ENCODE peak calls at places on chromosomes 1 and 21, in six cellular contexts. One of them, this sample, is unnamed.
A peak's percentile ranks its signal among the peaks of the same experiment; 100 is the strongest.

GRCh38 chr1:246597340-246597739 is 31.1 kb downstream of the CNST start:
- DNase-seq in HepG2: peak; percentile 18
- DNase-seq in SK-N-SH: no peak
- DNase-seq in HL-60: no peak
- DNase-seq in K562: no peak
- DNase-seq in H1: no peak
- DNase-seq in this sample: no peak

GRCh38 chr1:40694353-40694874 is 2.9 kb downstream of the NFYC start:
- DNase-seq in HepG2: no peak
- DNase-seq in H1: no peak
- DNase-seq in HL-60: no peak
- DNase-seq in K562: no peak
- DNase-seq in SK-N-SH: no peak
- DNase-seq in this sample: no peak

GRCh38 chr1:230299148-230300006 is 126.8 kb downstream of the PGBD5 start:
- DNase-seq in K562: no peak
- DNase-seq in HepG2: peak; percentile 82
- DNase-seq in SK-N-SH: no peak
- DNase-seq in HL-60: no peak
- DNase-seq in H1: no peak
- DNase-seq in this sample: no peak

GRCh38 chr21:24436236-24436635 is 1171.0 kb downstream of the MRPL39 start:
- DNase-seq in HepG2: no peak
- DNase-seq in H1: no peak
- DNase-seq in SK-N-SH: no peak
- DNase-seq in HL-60: no peak
- DNase-seq in K562: no peak
- DNase-seq in this sample: no peak

GRCh38 chr1:230268371-230269170 is 157.6 kb downstream of the PGBD5 start:
- DNase-seq in H1: peak; percentile 65
- DNase-seq in HL-60: no peak
- DNase-seq in HepG2: peak; percentile 56
- DNase-seq in SK-N-SH: peak; percentile 90
- DNase-seq in K562: peak; percentile 49
- DNase-seq in this sample: no peak

GRCh38 chr1:229171934-229172333 is 99.0 kb upstream of the RAB4A start:
- DNase-seq in HL-60: no peak
- DNase-seq in HepG2: no peak
- DNase-seq in K562: no peak
- DNase-seq in H1: no peak
- DNase-seq in SK-N-SH: no peak
- DNase-seq in this sample: no peak

GRCh38 chr1:11365744-11366387 is 92.9 kb downstream of the UBIAD1 start:
- DNase-seq in HepG2: no peak
- DNase-seq in H1: no peak
- DNase-seq in K562: peak; percentile 57
- DNase-seq in SK-N-SH: no peak
- DNase-seq in HL-60: no peak
- DNase-seq in this sample: no peak

GRCh38 chr1:243525085-243525487 is 269.2 kb downstream of the SDCCAG8 start:
- DNase-seq in H1: no peak
- DNase-seq in SK-N-SH: no peak
- DNase-seq in HepG2: peak; percentile 13
- DNase-seq in K562: no peak
- DNase-seq in HL-60: no peak
- DNase-seq in this sample: no peak

GRCh38 chr1:31848381-31848897 is 32.6 kb upstream of the SPOCD1 start:
- DNase-seq in HepG2: no peak
- DNase-seq in H1: no peak
- DNase-seq in HL-60: no peak
- DNase-seq in SK-N-SH: no peak
- DNase-seq in K562: no peak
- DNase-seq in this sample: no peak

GRCh38 chr1:87513270-87513669 is 184.6 kb downstream of the LMO4 start:
- DNase-seq in H1: no peak
- DNase-seq in SK-N-SH: no peak
- DNase-seq in HL-60: no peak
- DNase-seq in K562: no peak
- DNase-seq in HepG2: no peak
- DNase-seq in this sample: no peak

GRCh38 chr1:66364578-66365391 is 169.2 kb upstream of the SGIP1 start:
- DNase-seq in HL-60: no peak
- DNase-seq in HepG2: no peak
- DNase-seq in SK-N-SH: no peak
- DNase-seq in K562: no peak
- DNase-seq in H1: no peak
- DNase-seq in this sample: no peak

GRCh38 chr1:201183728-201184127 is 6.9 kb upstream of the IGFN1 start:
- DNase-seq in K562: no peak
- DNase-seq in H1: no peak
- DNase-seq in SK-N-SH: no peak
- DNase-seq in HepG2: no peak
- DNase-seq in HL-60: no peak
- DNase-seq in this sample: no peak

GRCh38 chr1:50542362-50542761 is 119.1 kb upstream of the DMRTA2 start:
- DNase-seq in H1: no peak
- DNase-seq in SK-N-SH: peak; percentile 37
- DNase-seq in HepG2: no peak
- DNase-seq in HL-60: no peak
- DNase-seq in K562: no peak
- DNase-seq in this sample: no peak

GRCh38 chr1:64938991-64939390 is 27.4 kb downstream of the JAK1 start:
- DNase-seq in SK-N-SH: no peak
- DNase-seq in K562: no peak
- DNase-seq in HL-60: no peak
- DNase-seq in HepG2: no peak
- DNase-seq in H1: no peak
- DNase-seq in this sample: no peak

GRCh38 chr1:221911714-221912113 is 169.8 kb upstream of the DUSP10 start:
- DNase-seq in K562: no peak
- DNase-seq in H1: no peak
- DNase-seq in HepG2: no peak
- DNase-seq in SK-N-SH: no peak
- DNase-seq in HL-60: no peak
- DNase-seq in this sample: peak; percentile 11

GRCh38 chr1:248800459-248800858 is 25.3 kb downstream of the SH3BP5L start:
- DNase-seq in HL-60: no peak
- DNase-seq in SK-N-SH: no peak
- DNase-seq in H1: no peak
- DNase-seq in K562: no peak
- DNase-seq in HepG2: no peak
- DNase-seq in this sample: peak; percentile 20

GRCh38 chr21:35294231-35294898 is 245.3 kb upstream of the RUNX1 start:
- DNase-seq in HepG2: no peak
- DNase-seq in K562: no peak
- DNase-seq in HL-60: no peak
- DNase-seq in H1: no peak
- DNase-seq in SK-N-SH: no peak
- DNase-seq in this sample: no peak

GRCh38 chr1:183048087-183049085 is 25.2 kb downstream of the LAMC1 start:
- DNase-seq in H1: no peak
- DNase-seq in K562: no peak
- DNase-seq in HepG2: no peak
- DNase-seq in HL-60: no peak
- DNase-seq in SK-N-SH: no peak
- DNase-seq in this sample: peak; percentile 78

GRCh38 chr1:153592706-153593105 is 20.2 kb downstream of the S100A16 start:
- DNase-seq in HL-60: no peak
- DNase-seq in K562: no peak
- DNase-seq in H1: no peak
- DNase-seq in HepG2: no peak
- DNase-seq in SK-N-SH: no peak
- DNase-seq in this sample: no peak

GRCh38 chr21:14687277-14687642 is 141.1 kb upstream of the SAMSN1 start:
- DNase-seq in K562: no peak
- DNase-seq in HepG2: no peak
- DNase-seq in H1: no peak
- DNase-seq in SK-N-SH: no peak
- DNase-seq in HL-60: peak; percentile 43
- DNase-seq in this sample: peak; percentile 71

GRCh38 chr1:205805082-205805711 is 7.8 kb downstream of the SLC41A1 start:
- DNase-seq in H1: no peak
- DNase-seq in HL-60: no peak
- DNase-seq in HepG2: no peak
- DNase-seq in SK-N-SH: no peak
- DNase-seq in K562: no peak
- DNase-seq in this sample: no peak

GRCh38 chr1:39268112-39268581 is 63.7 kb downstream of the MACF1 start:
- DNase-seq in HL-60: no peak
- DNase-seq in K562: no peak
- DNase-seq in HepG2: no peak
- DNase-seq in SK-N-SH: no peak
- DNase-seq in H1: no peak
- DNase-seq in this sample: no peak

GRCh38 chr1:39270368-39270767 is 65.9 kb downstream of the MACF1 start:
- DNase-seq in K562: no peak
- DNase-seq in HepG2: no peak
- DNase-seq in HL-60: no peak
- DNase-seq in H1: no peak
- DNase-seq in SK-N-SH: no peak
- DNase-seq in this sample: no peak

GRCh38 chr1:39268906-39269305 is 64.4 kb downstream of the MACF1 start:
- DNase-seq in HepG2: no peak
- DNase-seq in SK-N-SH: no peak
- DNase-seq in K562: no peak
- DNase-seq in HL-60: no peak
- DNase-seq in H1: peak; percentile 62
- DNase-seq in this sample: no peak

GRCh38 chr1:39269349-39269748 is 64.9 kb downstream of the MACF1 start:
- DNase-seq in K562: no peak
- DNase-seq in SK-N-SH: no peak
- DNase-seq in HL-60: no peak
- DNase-seq in HepG2: no peak
- DNase-seq in H1: no peak
- DNase-seq in this sample: no peak

DNA sequence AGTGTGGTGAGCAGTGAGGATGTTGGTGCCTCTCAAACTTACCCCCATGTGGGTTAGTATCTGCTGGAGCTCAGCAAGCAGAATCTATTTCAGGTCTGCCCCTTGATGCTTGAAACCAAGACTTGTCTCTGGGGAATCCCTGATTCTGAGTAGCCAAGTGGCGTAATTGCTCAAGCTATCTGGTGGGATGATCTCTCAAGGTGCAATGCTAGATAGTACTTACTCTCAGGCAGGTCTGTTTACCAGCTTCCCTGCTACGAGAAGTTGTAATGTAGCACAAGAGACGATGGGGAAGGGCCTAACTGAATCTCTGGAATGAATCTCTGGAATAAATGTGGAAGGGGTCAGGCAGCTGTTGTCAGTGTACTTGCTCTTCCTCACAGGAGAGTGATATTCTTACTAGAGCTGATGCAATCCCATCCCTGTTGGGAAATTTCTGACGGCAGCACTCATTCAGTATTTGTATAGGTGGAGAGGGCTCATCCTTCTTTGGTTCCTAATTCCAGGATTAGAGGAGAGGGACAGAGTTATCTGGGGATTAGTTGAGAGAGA is 65.4 kb downstream of the MACF1 start:
- DNase-seq in HL-60: no peak
- DNase-seq in SK-N-SH: no peak
- DNase-seq in K562: no peak
- DNase-seq in H1: no peak
- DNase-seq in HepG2: peak; percentile 36
- DNase-seq in this sample: peak; percentile 92
- TF ChIP-seq GABPA in HL-60: no peak
- TF ChIP-seq GABPA in SK-N-SH: no peak
- TF ChIP-seq GABPA in K562: no peak
- TF ChIP-seq GABPA in H1: no peak
- TF ChIP-seq GABPA in HepG2: no peak
- TF ChIP-seq GABPA in this sample: no peak

DNA sequence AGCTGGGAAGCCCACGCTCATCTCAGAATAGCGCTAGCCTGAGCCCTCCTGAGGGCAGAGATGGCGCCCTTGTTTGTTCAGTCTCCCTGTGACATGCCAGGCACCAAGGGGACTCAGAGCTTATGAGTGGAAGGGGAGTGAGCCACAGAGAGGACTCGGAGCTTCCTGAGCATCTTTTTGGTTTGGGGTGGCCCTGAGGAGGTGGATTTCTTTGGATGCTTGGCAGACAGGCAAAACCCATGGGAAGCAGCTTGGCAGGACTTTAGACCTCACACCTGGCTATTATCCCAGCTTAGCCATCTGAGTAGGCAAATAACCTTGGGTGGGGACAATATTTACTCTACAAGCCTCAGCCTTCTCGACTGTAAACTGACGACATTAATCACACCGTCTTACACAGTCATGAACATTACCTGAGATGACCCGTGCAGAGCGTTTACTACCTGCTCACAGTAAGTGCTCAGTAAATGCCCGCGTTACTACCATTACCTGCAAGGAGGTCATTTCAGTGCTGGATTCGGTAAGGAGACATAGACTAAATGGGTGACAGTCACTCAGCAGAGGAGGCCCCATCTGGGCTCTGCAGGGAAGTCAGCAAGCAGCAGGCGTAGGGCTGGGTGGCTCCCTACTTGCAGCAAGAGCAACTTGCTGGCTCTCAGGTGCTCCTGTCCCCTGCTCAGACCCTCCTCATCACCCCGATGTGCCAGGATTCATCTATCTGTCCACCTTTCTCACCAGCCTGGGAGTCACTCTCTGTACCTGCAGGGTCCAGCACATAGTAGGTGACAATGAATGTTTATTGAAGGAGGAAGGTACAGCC is 54.9 kb downstream of the KLHDC7A start:
- DNase-seq in HL-60: no peak
- DNase-seq in HepG2: no peak
- DNase-seq in SK-N-SH: no peak
- DNase-seq in K562: no peak
- DNase-seq in H1: peak; percentile 38
- DNase-seq in this sample: no peak
- TF ChIP-seq GABPA in HL-60: no peak
- TF ChIP-seq GABPA in HepG2: no peak
- TF ChIP-seq GABPA in SK-N-SH: no peak
- TF ChIP-seq GABPA in K562: no peak
- TF ChIP-seq GABPA in H1: no peak
- TF ChIP-seq GABPA in this sample: no peak

GRCh38 chr1:101259744-101260148 is 22.9 kb downstream of the S1PR1 start:
- DNase-seq in HepG2: no peak
- DNase-seq in K562: no peak
- DNase-seq in H1: no peak
- DNase-seq in SK-N-SH: no peak
- DNase-seq in HL-60: peak; percentile 60
- DNase-seq in this sample: no peak
- TF ChIP-seq GABPA in HepG2: no peak
- TF ChIP-seq GABPA in K562: no peak
- TF ChIP-seq GABPA in H1: no peak
- TF ChIP-seq GABPA in SK-N-SH: no peak
- TF ChIP-seq GABPA in HL-60: no peak
- TF ChIP-seq GABPA in this sample: no peak

GRCh38 chr21:46104104-46104503 is 6.2 kb downstream of the COL6A2 start:
- DNase-seq in K562: no peak
- DNase-seq in SK-N-SH: no peak
- DNase-seq in HL-60: no peak
- DNase-seq in H1: no peak
- DNase-seq in HepG2: no peak
- DNase-seq in this sample: no peak
- TF ChIP-seq GABPA in K562: no peak
- TF ChIP-seq GABPA in SK-N-SH: no peak
- TF ChIP-seq GABPA in HL-60: no peak
- TF ChIP-seq GABPA in H1: no peak
- TF ChIP-seq GABPA in HepG2: no peak
- TF ChIP-seq GABPA in this sample: no peak

GRCh38 chr1:240004086-240004749 is 87.5 kb upstream of the FMN2 start:
- DNase-seq in H1: peak; percentile 58
- DNase-seq in SK-N-SH: peak; percentile 56
- DNase-seq in HepG2: no peak
- DNase-seq in K562: peak; percentile 57
- DNase-seq in HL-60: no peak
- DNase-seq in this sample: no peak
- TF ChIP-seq GABPA in H1: no peak
- TF ChIP-seq GABPA in SK-N-SH: no peak
- TF ChIP-seq GABPA in HepG2: no peak
- TF ChIP-seq GABPA in K562: no peak
- TF ChIP-seq GABPA in HL-60: no peak
- TF ChIP-seq GABPA in this sample: no peak